ENCODE peak calls at places on chromosomes 3 and 15, in ten cellular contexts. One of them, this sample, is unnamed.

GRCh38 chr3:16122155-16122554 is 52.3 kb upstream of the GALNT15 start:
- DNase-seq in ascending aorta: no peak
- DNase-seq in amniotic stem cell: no peak
- DNase-seq in choroid plexus epithelial cell: no peak
- DNase-seq in HS-5: no peak
- DNase-seq in kidney glomerular epithelial cell: no peak
- DNase-seq in GM23248: no peak
- DNase-seq in NCI-H1417: no peak
- DNase-seq in activated T-cell treated with anti-CD3 and anti-CD28 coated beads, Interleukin-2, amount 50 U/mL, for 4 hours: no peak
- DNase-seq in T follicular helper cell: no peak
- DNase-seq in this sample: no peak

GRCh38 chr15:27853624-27854455 is 245.3 kb downstream of the OCA2 start:
- DNase-seq in ascending aorta: no peak
- DNase-seq in amniotic stem cell: no peak
- DNase-seq in choroid plexus epithelial cell: peak
- DNase-seq in HS-5: no peak
- DNase-seq in kidney glomerular epithelial cell: no peak
- DNase-seq in GM23248: peak
- DNase-seq in NCI-H1417: no peak
- DNase-seq in activated T-cell treated with anti-CD3 and anti-CD28 coated beads, Interleukin-2, amount 50 U/mL, for 4 hours: no peak
- DNase-seq in T follicular helper cell: no peak
- DNase-seq in this sample: no peak

GRCh38 chr15:42133892-42134502 is 22.4 kb downstream of the PLA2G4F start:
- DNase-seq in ascending aorta: no peak
- DNase-seq in amniotic stem cell: no peak
- DNase-seq in choroid plexus epithelial cell: peak
- DNase-seq in HS-5: no peak
- DNase-seq in kidney glomerular epithelial cell: peak
- DNase-seq in GM23248: peak
- DNase-seq in NCI-H1417: peak
- DNase-seq in activated T-cell treated with anti-CD3 and anti-CD28 coated beads, Interleukin-2, amount 50 U/mL, for 4 hours: peak
- DNase-seq in T follicular helper cell: peak
- DNase-seq in this sample: peak

GRCh38 chr3:29176501-29176900 is 104.4 kb upstream of the RBMS3 start:
- DNase-seq in ascending aorta: no peak
- DNase-seq in amniotic stem cell: no peak
- DNase-seq in choroid plexus epithelial cell: no peak
- DNase-seq in HS-5: no peak
- DNase-seq in kidney glomerular epithelial cell: no peak
- DNase-seq in GM23248: no peak
- DNase-seq in NCI-H1417: peak
- DNase-seq in activated T-cell treated with anti-CD3 and anti-CD28 coated beads, Interleukin-2, amount 50 U/mL, for 4 hours: no peak
- DNase-seq in T follicular helper cell: no peak
- DNase-seq in this sample: no peak

GRCh38 chr3:46378426-46378942 is 7.7 kb downstream of the CCR5 start:
- DNase-seq in ascending aorta: no peak
- DNase-seq in amniotic stem cell: no peak
- DNase-seq in choroid plexus epithelial cell: peak
- DNase-seq in HS-5: no peak
- DNase-seq in kidney glomerular epithelial cell: no peak
- DNase-seq in GM23248: peak
- DNase-seq in NCI-H1417: no peak
- DNase-seq in activated T-cell treated with anti-CD3 and anti-CD28 coated beads, Interleukin-2, amount 50 U/mL, for 4 hours: peak
- DNase-seq in T follicular helper cell: peak
- DNase-seq in this sample: peak

GRCh38 chr3:54600441-54601204 is 327.2 kb downstream of the LRTM1 start:
- DNase-seq in ascending aorta: no peak
- DNase-seq in amniotic stem cell: no peak
- DNase-seq in choroid plexus epithelial cell: no peak
- DNase-seq in HS-5: no peak
- DNase-seq in kidney glomerular epithelial cell: no peak
- DNase-seq in GM23248: no peak
- DNase-seq in NCI-H1417: no peak
- DNase-seq in activated T-cell treated with anti-CD3 and anti-CD28 coated beads, Interleukin-2, amount 50 U/mL, for 4 hours: no peak
- DNase-seq in T follicular helper cell: no peak
- DNase-seq in this sample: no peak

GRCh38 chr3:12897537-12898289 is 56.3 kb upstream of the RPL32 start:
- DNase-seq in ascending aorta: no peak
- DNase-seq in amniotic stem cell: no peak
- DNase-seq in choroid plexus epithelial cell: peak
- DNase-seq in HS-5: no peak
- DNase-seq in kidney glomerular epithelial cell: no peak
- DNase-seq in GM23248: no peak
- DNase-seq in NCI-H1417: peak
- DNase-seq in activated T-cell treated with anti-CD3 and anti-CD28 coated beads, Interleukin-2, amount 50 U/mL, for 4 hours: no peak
- DNase-seq in T follicular helper cell: no peak
- DNase-seq in this sample: no peak

GRCh38 chr3:39142067-39142466 is 11.3 kb downstream of the CSRNP1 start:
- DNase-seq in ascending aorta: no peak
- DNase-seq in amniotic stem cell: no peak
- DNase-seq in choroid plexus epithelial cell: no peak
- DNase-seq in HS-5: no peak
- DNase-seq in kidney glomerular epithelial cell: no peak
- DNase-seq in GM23248: no peak
- DNase-seq in NCI-H1417: peak
- DNase-seq in activated T-cell treated with anti-CD3 and anti-CD28 coated beads, Interleukin-2, amount 50 U/mL, for 4 hours: no peak
- DNase-seq in T follicular helper cell: no peak
- DNase-seq in this sample: no peak

GRCh38 chr3:127424766-127425504 is 137.1 kb upstream of the PRR20G start:
- DNase-seq in ascending aorta: no peak
- DNase-seq in amniotic stem cell: no peak
- DNase-seq in choroid plexus epithelial cell: no peak
- DNase-seq in HS-5: no peak
- DNase-seq in kidney glomerular epithelial cell: no peak
- DNase-seq in GM23248: no peak
- DNase-seq in NCI-H1417: no peak
- DNase-seq in activated T-cell treated with anti-CD3 and anti-CD28 coated beads, Interleukin-2, amount 50 U/mL, for 4 hours: no peak
- DNase-seq in T follicular helper cell: no peak
- DNase-seq in this sample: no peak

GRCh38 chr3:87771338-87772059 is 287.3 kb downstream of the CGGBP1 start:
- DNase-seq in ascending aorta: no peak
- DNase-seq in amniotic stem cell: no peak
- DNase-seq in choroid plexus epithelial cell: peak
- DNase-seq in HS-5: peak
- DNase-seq in kidney glomerular epithelial cell: peak
- DNase-seq in GM23248: peak
- DNase-seq in NCI-H1417: peak
- DNase-seq in activated T-cell treated with anti-CD3 and anti-CD28 coated beads, Interleukin-2, amount 50 U/mL, for 4 hours: no peak
- DNase-seq in T follicular helper cell: no peak
- DNase-seq in this sample: peak

GRCh38 chr3:23748398-23749110 is 57.2 kb upstream of the UBE2E1 start:
- DNase-seq in ascending aorta: no peak
- DNase-seq in amniotic stem cell: no peak
- DNase-seq in choroid plexus epithelial cell: peak
- DNase-seq in HS-5: no peak
- DNase-seq in kidney glomerular epithelial cell: no peak
- DNase-seq in GM23248: peak
- DNase-seq in NCI-H1417: no peak
- DNase-seq in activated T-cell treated with anti-CD3 and anti-CD28 coated beads, Interleukin-2, amount 50 U/mL, for 4 hours: no peak
- DNase-seq in T follicular helper cell: no peak
- DNase-seq in this sample: no peak

GRCh38 chr3:51391566-51392300 is 648 bp downstream of the RBM15B start:
- DNase-seq in ascending aorta: no peak
- DNase-seq in amniotic stem cell: no peak
- DNase-seq in choroid plexus epithelial cell: peak
- DNase-seq in HS-5: no peak
- DNase-seq in kidney glomerular epithelial cell: no peak
- DNase-seq in GM23248: peak
- DNase-seq in NCI-H1417: peak
- DNase-seq in activated T-cell treated with anti-CD3 and anti-CD28 coated beads, Interleukin-2, amount 50 U/mL, for 4 hours: peak
- DNase-seq in T follicular helper cell: peak
- DNase-seq in this sample: peak

GRCh38 chr15:39456113-39456512 is 124.8 kb upstream of the THBS1 start:
- DNase-seq in ascending aorta: no peak
- DNase-seq in amniotic stem cell: no peak
- DNase-seq in choroid plexus epithelial cell: no peak
- DNase-seq in HS-5: no peak
- DNase-seq in kidney glomerular epithelial cell: no peak
- DNase-seq in GM23248: no peak
- DNase-seq in NCI-H1417: no peak
- DNase-seq in activated T-cell treated with anti-CD3 and anti-CD28 coated beads, Interleukin-2, amount 50 U/mL, for 4 hours: no peak
- DNase-seq in T follicular helper cell: no peak
- DNase-seq in this sample: no peak

GRCh38 chr3:25782938-25783660 is at the start of gene NGLY1:
- DNase-seq in ascending aorta: peak
- DNase-seq in amniotic stem cell: peak
- DNase-seq in choroid plexus epithelial cell: peak
- DNase-seq in HS-5: peak
- DNase-seq in kidney glomerular epithelial cell: peak
- DNase-seq in GM23248: peak
- DNase-seq in NCI-H1417: peak
- DNase-seq in activated T-cell treated with anti-CD3 and anti-CD28 coated beads, Interleukin-2, amount 50 U/mL, for 4 hours: peak
- DNase-seq in T follicular helper cell: peak
- DNase-seq in this sample: peak

GRCh38 chr3:45414823-45415222 is 26.4 kb downstream of the LARS2 start:
- DNase-seq in ascending aorta: no peak
- DNase-seq in amniotic stem cell: no peak
- DNase-seq in choroid plexus epithelial cell: no peak
- DNase-seq in HS-5: no peak
- DNase-seq in kidney glomerular epithelial cell: no peak
- DNase-seq in GM23248: no peak
- DNase-seq in NCI-H1417: no peak
- DNase-seq in activated T-cell treated with anti-CD3 and anti-CD28 coated beads, Interleukin-2, amount 50 U/mL, for 4 hours: no peak
- DNase-seq in T follicular helper cell: no peak
- DNase-seq in this sample: no peak

GRCh38 chr3:64248247-64248646 is 23.0 kb upstream of the PRICKLE2 start:
- DNase-seq in ascending aorta: no peak
- DNase-seq in amniotic stem cell: no peak
- DNase-seq in choroid plexus epithelial cell: no peak
- DNase-seq in HS-5: no peak
- DNase-seq in kidney glomerular epithelial cell: peak
- DNase-seq in GM23248: no peak
- DNase-seq in NCI-H1417: no peak
- DNase-seq in activated T-cell treated with anti-CD3 and anti-CD28 coated beads, Interleukin-2, amount 50 U/mL, for 4 hours: no peak
- DNase-seq in T follicular helper cell: no peak
- DNase-seq in this sample: no peak

GRCh38 chr3:36989000-36989399 is 3.9 kb downstream of the EPM2AIP1 start:
- DNase-seq in ascending aorta: no peak
- DNase-seq in amniotic stem cell: no peak
- DNase-seq in choroid plexus epithelial cell: no peak
- DNase-seq in HS-5: no peak
- DNase-seq in kidney glomerular epithelial cell: no peak
- DNase-seq in GM23248: no peak
- DNase-seq in NCI-H1417: no peak
- DNase-seq in activated T-cell treated with anti-CD3 and anti-CD28 coated beads, Interleukin-2, amount 50 U/mL, for 4 hours: no peak
- DNase-seq in T follicular helper cell: no peak
- DNase-seq in this sample: no peak

GRCh38 chr15:69666441-69666882 is 213.8 kb downstream of the RPLP1 start:
- DNase-seq in ascending aorta: no peak
- DNase-seq in amniotic stem cell: no peak
- DNase-seq in choroid plexus epithelial cell: peak
- DNase-seq in HS-5: no peak
- DNase-seq in kidney glomerular epithelial cell: peak
- DNase-seq in GM23248: peak
- DNase-seq in NCI-H1417: no peak
- DNase-seq in activated T-cell treated with anti-CD3 and anti-CD28 coated beads, Interleukin-2, amount 50 U/mL, for 4 hours: no peak
- DNase-seq in T follicular helper cell: no peak
- DNase-seq in this sample: no peak